ENCODE peak calls at places on chromosomes 3 and 15, in five cellular contexts. O, R, P, K and X are unnamed samples.
A peak's percentile ranks its signal among the peaks of the same experiment; 100 is the strongest.

GRCh38 chr15:83930813-83931212 is 276.9 kb downstream of the ADAMTSL3 start:
- DNase-seq in O (no peak), P (peak; percentile 37), K (peak; percentile 47), R (peak; percentile 55), X (no peak)

GRCh38 chr3:113167929-113168771 is 43.2 kb upstream of the BOC start:
- DNase-seq in K (no peak), R (no peak), O (no peak), P (no peak), X (no peak)

GRCh38 chr15:39127925-39128617 is 452.8 kb upstream of the THBS1 start:
- DNase-seq in P (peak; percentile 27), O (no peak), K (peak; percentile 99), R (peak; percentile 69), X (peak; percentile 27)

GRCh38 chr3:190631295-190631694 is 117.4 kb downstream of the IL1RAP start:
- DNase-seq in O (no peak), P (no peak), R (no peak), K (no peak), X (no peak)

GRCh38 chr15:48393650-48394049 is 62.4 kb downstream of the DUT start:
- DNase-seq in R (no peak), O (no peak), P (no peak), K (no peak), X (no peak)

GRCh38 chr3:181709537-181710279 is 2.0 kb upstream of the SOX2 start:
- DNase-seq in R (peak; percentile 86), P (peak; percentile 65), K (peak; percentile 38), O (peak; percentile 79), X (peak; percentile 42)

GRCh38 chr3:146496726-146497125 is 27.4 kb upstream of the PLSCR2 start:
- DNase-seq in K (no peak), R (no peak), P (no peak), O (no peak), X (no peak)

GRCh38 chr3:107496855-107497254 is 25.9 kb upstream of the BBX start:
- DNase-seq in P (no peak), K (no peak), R (no peak), O (no peak), X (no peak)

GRCh38 chr3:167886690-167887089 is 151.2 kb downstream of the SERPINI1 start:
- DNase-seq in R (no peak), P (no peak), O (no peak), K (no peak), X (no peak)

GRCh38 chr15:60937278-60937677 is 291.8 kb downstream of the RORA start:
- DNase-seq in R (no peak), P (no peak), K (no peak), O (no peak), X (no peak)

GRCh38 chr3:31670136-31670535 is 137.4 kb downstream of the STT3B start:
- DNase-seq in O (no peak), P (no peak), K (no peak), R (no peak), X (no peak)

GRCh38 chr3:12232785-12233317 is 56.0 kb upstream of the PPARG start:
- DNase-seq in R (no peak), O (peak; percentile 14), P (no peak), K (no peak), X (no peak)

GRCh38 chr15:36614016-36614415 is 34.6 kb downstream of the CDIN1 start:
- DNase-seq in P (no peak), R (no peak), K (no peak), O (no peak), X (no peak)

GRCh38 chr15:76328962-76329361 is 7.6 kb upstream of the ISL2 start:
- DNase-seq in P (no peak), K (peak; percentile 64), R (no peak), O (no peak), X (no peak)

GRCh38 chr15:66848116-66848515 is 146.1 kb downstream of the SMAD6 start:
- DNase-seq in O (no peak), K (no peak), P (no peak), R (no peak), X (no peak)